ENCODE peak calls at places on chromosomes 12 and 14, in eight cellular contexts. C is suprapubic skin, B is transverse colon, V is upper lobe of left lung, A is sigmoid colon, X is SK-N-SH, U is stomach, Y is K562. M is an unnamed sample. For H3K36me3, the result is how much of the 10 kb centered on the place peaks cover.

GRCh38 chr12:101097829-101098580 is 112.0 kb downstream of the SLC5A8 start:
- DNase-seq in C (no peak), B (no peak), V (no peak), A (no peak), X (no peak), U (no peak), Y (no peak), M (no peak)

GRCh38 chr14:23537351-23538048 is 14.1 kb downstream of the ZFHX2 start:
- DNase-seq in C (no peak), B (no peak), V (no peak), A (no peak), X (no peak), U (no peak), Y (no peak), M (no peak)

GRCh38 chr14:26403760-26404159 is 194.1 kb downstream of the NOVA1 start:
- DNase-seq in C (no peak), B (no peak), V (no peak), A (no peak), X (no peak), U (no peak), Y (no peak), M (no peak)

GRCh38 chr14:45204241-45204640 is 48.8 kb downstream of the MIS18BP1 start:
- DNase-seq in C (no peak), B (no peak), V (no peak), A (no peak), X (no peak), U (no peak), Y (no peak), M (no peak)

GRCh38 chr14:21924479-21924878 is 250.9 kb upstream of the OR4E1 start:
- DNase-seq in C (no peak), B (peak), V (peak), A (no peak), X (no peak), U (no peak), Y (no peak), M (no peak)

GRCh38 chr14:33642641-33643342 is 308.1 kb downstream of the EGLN3 start:
- DNase-seq in C (no peak), B (no peak), V (no peak), A (no peak), X (no peak), U (no peak), Y (no peak), M (no peak)

GRCh38 chr14:79356040-79356439 is 855.3 kb downstream of the DIO2 start:
- DNase-seq in C (no peak), B (no peak), V (no peak), A (no peak), X (no peak), U (no peak), Y (no peak), M (no peak)

GRCh38 chr12:53523131-53523530 is 15.8 kb upstream of the NPFF start:
- DNase-seq in C (no peak), B (no peak), V (no peak), A (no peak), X (no peak), U (no peak), Y (no peak), M (no peak)

GRCh38 chr14:80434574-80435321 is 223.4 kb upstream of the DIO2 start:
- DNase-seq in C (no peak), B (no peak), V (no peak), A (no peak), X (no peak), U (peak), Y (no peak), M (no peak)

GRCh38 chr12:92030618-92031017 is 115.0 kb downstream of the BTG1 start:
- DNase-seq in C (no peak), B (peak), V (peak), A (peak), X (no peak), U (peak), Y (no peak), M (no peak)

GRCh38 chr12:41917827-41918445 is 226.7 kb downstream of the GXYLT1 start:
- DNase-seq in C (no peak), B (no peak), V (no peak), A (no peak), X (no peak), U (no peak), Y (no peak), M (no peak)

GRCh38 chr12:9243999-9244649 is 35.9 kb upstream of the PZP start:
- DNase-seq in C (no peak), B (no peak), V (no peak), A (no peak), X (no peak), U (no peak), Y (no peak), M (no peak)

GRCh38 chr12:70045036-70045435 is 198.2 kb upstream of the CNOT2 start:
- DNase-seq in C (no peak), B (no peak), V (no peak), A (no peak), X (no peak), U (no peak), Y (no peak), M (no peak)

GRCh38 chr12:34526946-34527345 is 504.6 kb downstream of the ALG10 start:
- DNase-seq in C (no peak), B (no peak), V (no peak), A (no peak), X (no peak), U (no peak), Y (no peak), M (no peak)

GRCh38 chr12:18206198-18206597 is 55.1 kb upstream of the PIK3C2G start:
- DNase-seq in C (no peak), B (no peak), V (no peak), A (no peak), X (no peak), U (no peak), Y (no peak), M (no peak)

GRCh38 chr12:46209914-46210834 is 58.7 kb downstream of the SLC38A1 start:
- DNase-seq in C (no peak), B (peak), V (peak), A (peak), X (no peak), U (peak), Y (no peak), M (no peak)
- TF ChIP-seq POLR2AphosphoS5 in C (no peak), B (no peak), V (peak), A (peak), X (no peak), U (no peak), Y (no peak), M (peak)

DNA sequence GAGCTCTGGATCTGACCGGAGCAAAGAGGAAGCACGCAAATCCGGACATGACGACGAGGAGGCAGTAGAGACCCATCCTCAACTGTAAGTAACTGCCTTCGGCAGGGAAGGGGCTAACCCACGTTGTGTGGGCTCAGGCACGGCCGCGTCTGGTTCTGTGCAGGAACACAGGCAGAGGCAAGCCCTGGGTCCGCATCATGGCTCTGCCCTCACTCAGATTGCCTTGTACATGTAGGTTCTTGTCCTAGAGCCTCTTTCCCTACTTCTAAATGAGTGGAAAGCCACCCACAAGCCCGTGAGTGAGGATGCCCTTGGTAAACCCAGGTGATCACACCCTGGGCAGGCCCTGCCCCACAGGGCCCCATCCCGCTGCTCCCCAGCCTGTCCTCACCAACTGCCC is 8.9 kb upstream of the RPLP0 start:
- DNase-seq in C (no peak), B (no peak), V (no peak), A (no peak), X (no peak), U (no peak), Y (no peak), M (no peak)
- H3K36me3 ChIP-seq in C (half or more), B (under half), V (under half), A (under half), X (half or more), U (half or more), Y (half or more), M (half or more)

GRCh38 chr12:104715562-104716182 is 242.4 kb downstream of the SLC41A2 start:
- DNase-seq in C (no peak), B (no peak), V (no peak), A (no peak), X (peak), U (no peak), Y (no peak), M (no peak)
- TF ChIP-seq EP300 in C (no peak), B (no peak), V (no peak), A (no peak), X (peak), U (no peak), Y (no peak), M (no peak)

GRCh38 chr12:103493199-103493598 is 2.6 kb downstream of the C12orf42 start:
- DNase-seq in C (no peak), B (no peak), V (no peak), A (no peak), X (no peak), U (no peak), Y (no peak), M (no peak)

GRCh38 chr12:103494388-103494787 is 1.4 kb downstream of the C12orf42 start:
- DNase-seq in C (no peak), B (no peak), V (no peak), A (no peak), X (no peak), U (no peak), Y (no peak), M (no peak)

GRCh38 chr12:103498990-103499389 is 3.2 kb upstream of the C12orf42 start:
- DNase-seq in C (no peak), B (no peak), V (no peak), A (no peak), X (no peak), U (no peak), Y (no peak), M (no peak)

GRCh38 chr12:103495158-103495782 is 498 bp downstream of the C12orf42 start:
- DNase-seq in C (no peak), B (peak), V (no peak), A (no peak), X (peak), U (peak), Y (peak), M (no peak)

DNA sequence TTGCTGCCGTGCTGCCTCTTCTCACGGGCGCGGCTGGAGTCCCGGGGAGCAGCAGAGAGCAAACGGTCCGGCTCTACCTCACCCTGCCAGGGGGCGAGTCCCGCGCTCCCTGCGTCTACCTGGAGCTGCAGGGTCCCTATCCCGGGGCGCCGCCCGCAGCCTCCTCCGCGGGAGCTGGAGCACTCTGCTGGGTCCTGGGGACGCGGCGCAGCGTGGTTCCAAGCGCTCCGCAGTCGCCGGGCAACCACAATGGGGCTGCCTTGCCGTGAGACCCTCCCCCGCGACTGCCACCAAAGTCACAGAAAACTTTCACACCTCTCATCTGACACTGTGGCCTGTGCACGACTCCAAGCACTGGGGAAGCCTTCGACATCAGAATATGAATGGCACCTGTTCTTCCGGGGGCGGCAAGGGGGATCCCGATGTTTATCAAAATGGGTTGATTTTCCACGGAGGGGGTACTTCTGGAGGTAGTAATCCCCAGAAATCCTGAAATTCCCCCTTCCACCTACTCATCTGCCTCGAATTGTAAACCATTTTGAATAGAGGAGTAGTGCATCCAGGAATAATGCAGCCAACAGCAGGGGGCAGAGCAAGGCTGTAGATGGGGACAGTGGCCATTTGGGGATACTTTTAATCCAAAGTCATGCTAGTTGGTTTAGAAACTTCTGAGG is at the start of gene C12orf42:
- DNase-seq in C (no peak), B (peak), V (no peak), A (no peak), X (peak), U (no peak), Y (peak), M (no peak)
- TF ChIP-seq POLR2AphosphoS5 in C (no peak), B (no peak), V (no peak), A (no peak), X (no peak), U (no peak), Y (no peak), M (no peak)

M was measured in esophagus muscularis mucosa.